ENCODE peak calls at places on chromosomes 12 and 14, in ten cellular contexts. A is heart right ventricle, W is osteoblast, S is uterus, V is BJ, B is cardiac muscle cell, X is dorsolateral prefrontal cortex, E is kidney tubule cell, D is B cell, F is fibroblast of lung. R is an unnamed sample.

GRCh38 chr12:29402437-29402836 is 21.5 kb upstream of the ERGIC2 start:
- DNase-seq in A (no peak), W (no peak), S (no peak), V (no peak), B (no peak), X (no peak), E (no peak), D (no peak), F (no peak), R (no peak)

GRCh38 chr14:35766700-35767082 is 42.4 kb downstream of the RALGAPA1 start:
- DNase-seq in A (no peak), W (no peak), S (no peak), V (no peak), B (no peak), X (no peak), E (peak), D (no peak), F (no peak), R (no peak)

GRCh38 chr14:49679271-49679670 is 8.7 kb downstream of the POLE2 start:
- DNase-seq in A (no peak), W (no peak), S (no peak), V (no peak), B (no peak), X (no peak), E (peak), D (no peak), F (no peak), R (no peak)

GRCh38 chr12:128813883-128814282 is 9.9 kb downstream of the SLC15A4 start:
- DNase-seq in A (no peak), W (no peak), S (no peak), V (no peak), B (no peak), X (no peak), E (peak), D (no peak), F (no peak), R (peak)

GRCh38 chr14:66403183-66403582 is 83.0 kb upstream of the CCDC196 start:
- DNase-seq in A (no peak), W (peak), S (no peak), V (no peak), B (peak), X (no peak), E (peak), D (no peak), F (peak), R (peak)

GRCh38 chr12:41919526-41920305 is 225.0 kb downstream of the GXYLT1 start:
- DNase-seq in A (no peak), W (no peak), S (no peak), V (no peak), B (no peak), X (no peak), E (no peak), D (no peak), F (no peak), R (no peak)

GRCh38 chr12:107131832-107132616 is 38.7 kb upstream of the CRY1 start:
- DNase-seq in A (no peak), W (peak), S (no peak), V (peak), B (peak), X (no peak), E (peak), D (peak), F (peak), R (peak)

GRCh38 chr14:71465316-71465715 is 466.9 kb upstream of the RGS6 start:
- DNase-seq in A (no peak), W (no peak), S (no peak), V (no peak), B (peak), X (no peak), E (no peak), D (no peak), F (peak), R (no peak)

GRCh38 chr12:132517740-132518100 is 27.8 kb downstream of the FBRSL1 start:
- DNase-seq in A (no peak), W (no peak), S (no peak), V (no peak), B (no peak), X (peak), E (no peak), D (no peak), F (no peak), R (no peak)

GRCh38 chr14:35829449-35829848 is 3.3 kb downstream of the BRMS1L start:
- DNase-seq in A (no peak), W (peak), S (no peak), V (no peak), B (peak), X (no peak), E (no peak), D (no peak), F (peak), R (no peak)

GRCh38 chr12:67794151-67794550 is 145.6 kb downstream of the DYRK2 start:
- DNase-seq in A (no peak), W (peak), S (no peak), V (no peak), B (no peak), X (no peak), E (no peak), D (no peak), F (peak), R (no peak)

GRCh38 chr12:118055144-118055557 is 5.8 kb downstream of the WSB2 start:
- DNase-seq in A (peak), W (no peak), S (peak), V (no peak), B (no peak), X (no peak), E (peak), D (peak), F (no peak), R (peak)

GRCh38 chr14:61891251-61891650 is 129.0 kb downstream of the SNAPC1 start:
- DNase-seq in A (no peak), W (no peak), S (no peak), V (no peak), B (peak), X (no peak), E (peak), D (no peak), F (peak), R (peak)

GRCh38 chr14:22908601-22909000 is 10.3 kb downstream of the RBM23 start:
- DNase-seq in A (no peak), W (peak), S (no peak), V (no peak), B (peak), X (no peak), E (no peak), D (no peak), F (peak), R (no peak)

GRCh38 chr12:45234134-45234865 is 18.4 kb downstream of the ANO6 start:
- DNase-seq in A (no peak), W (peak), S (peak), V (peak), B (peak), X (no peak), E (peak), D (no peak), F (peak), R (peak)

GRCh38 chr12:25051583-25052190 is 102.8 kb upstream of the BCAT1 start:
- DNase-seq in A (no peak), W (no peak), S (no peak), V (no peak), B (no peak), X (no peak), E (no peak), D (peak), F (no peak), R (no peak)

GRCh38 chr12:55171445-55171844 is 45.2 kb downstream of the OR9K2 start:
- DNase-seq in A (no peak), W (no peak), S (no peak), V (no peak), B (no peak), X (no peak), E (no peak), D (no peak), F (no peak), R (no peak)

GRCh38 chr12:12167847-12168246 is 97.1 kb downstream of the BCL2L14 start:
- DNase-seq in A (no peak), W (no peak), S (no peak), V (no peak), B (no peak), X (no peak), E (no peak), D (no peak), F (no peak), R (no peak)

GRCh38 chr14:72420749-72421452 is 473.0 kb downstream of the DPF3 start:
- DNase-seq in A (peak), W (no peak), S (no peak), V (no peak), B (peak), X (peak), E (peak), D (peak), F (peak), R (peak)

GRCh38 chr12:96064266-96064665 is 28.9 kb upstream of the LTA4H start:
- DNase-seq in A (no peak), W (no peak), S (no peak), V (no peak), B (no peak), X (no peak), E (no peak), D (no peak), F (no peak), R (no peak)

GRCh38 chr14:32372154-32372553 is 43.1 kb downstream of the AKAP6 start:
- DNase-seq in A (no peak), W (peak), S (no peak), V (peak), B (peak), X (no peak), E (peak), D (no peak), F (peak), R (peak)

GRCh38 chr14:92439551-92440344 is 73.8 kb upstream of the RIN3 start:
- DNase-seq in A (peak), W (no peak), S (no peak), V (no peak), B (no peak), X (no peak), E (no peak), D (peak), F (no peak), R (no peak)

GRCh38 chr14:68961781-68962584 is 17.1 kb downstream of the ACTN1 start:
- DNase-seq in A (no peak), W (no peak), S (peak), V (no peak), B (no peak), X (peak), E (peak), D (no peak), F (peak), R (peak)

GRCh38 chr12:95473440-95473946 is 459 bp upstream of the METAP2 start:
- DNase-seq in A (no peak), W (no peak), S (peak), V (no peak), B (peak), X (no peak), E (peak), D (no peak), F (peak), R (peak)

GRCh38 chr14:50961606-50962259 is 17.4 kb upstream of the PYGL start:
- DNase-seq in A (no peak), W (peak), S (peak), V (peak), B (peak), X (no peak), E (peak), D (no peak), F (peak), R (peak)

GRCh38 chr12:113929312-113929989 is 36.7 kb downstream of the RBM19 start:
- DNase-seq in A (no peak), W (no peak), S (no peak), V (no peak), B (no peak), X (no peak), E (no peak), D (no peak), F (no peak), R (no peak)

GRCh38 chr14:93115920-93116675 is at the start of gene ITPK1:
- DNase-seq in A (peak), W (peak), S (peak), V (no peak), B (peak), X (no peak), E (peak), D (peak), F (peak), R (no peak)

GRCh38 chr14:50403433-50403832 is 6.8 kb upstream of the CDKL1 start:
- DNase-seq in A (no peak), W (no peak), S (no peak), V (no peak), B (peak), X (no peak), E (peak), D (no peak), F (peak), R (no peak)

GRCh38 chr14:105413542-105413886 is 6.1 kb upstream of the MTA1 start:
- DNase-seq in A (no peak), W (peak), S (no peak), V (no peak), B (no peak), X (peak), E (no peak), D (no peak), F (no peak), R (no peak)

GRCh38 chr14:85531594-85532391 is 1.8 kb downstream of the FLRT2 start:
- DNase-seq in A (peak), W (peak), S (peak), V (no peak), B (peak), X (peak), E (peak), D (no peak), F (peak), R (peak)